ENCODE peak calls at places on chromosomes 4 and X, in seven cellular contexts. I is CD8-positive, alpha-beta memory T cell; P is activated CD4-positive, alpha-beta T cell treated with anti-CD3 and anti-CD28 coated beads, Interleukin-2, amount 10 ng/mL, durations not matched to agents 7 days and 5 days; T is iris pigment epithelial cell; O is ovary; C is H54; V is endothelial cell. G is an unnamed sample.
A peak's percentile ranks its signal among the peaks of the same experiment; 100 is the strongest.

GRCh38 chr4:22477136-22477793 is 38.6 kb downstream of the ADGRA3 start:
- DNase-seq in I (no peak), P (no peak), T (no peak), O (no peak), C (no peak), V (no peak), G (no peak)

GRCh38 chrX:110145854-110146253 is 142.9 kb downstream of the TMEM164 start:
- DNase-seq in I (no peak), P (peak; percentile 9), T (peak; percentile 45), O (no peak), C (no peak), V (peak; percentile 7), G (no peak)

GRCh38 chr4:42865572-42866189 is 26.8 kb upstream of the GRXCR1 start:
- DNase-seq in I (no peak), P (peak; percentile 65), T (peak; percentile 32), O (peak; percentile 13), C (no peak), V (peak; percentile 63), G (peak; percentile 66)

GRCh38 chr4:182139481-182139880 is 103.7 kb upstream of the TENM3 start:
- DNase-seq in I (no peak), P (no peak), T (no peak), O (no peak), C (no peak), V (no peak), G (no peak)

GRCh38 chr4:14771091-14771490 is 231.2 kb upstream of the CPEB2 start:
- DNase-seq in I (no peak), P (no peak), T (no peak), O (no peak), C (no peak), V (no peak), G (no peak)

GRCh38 chrX:150871341-150871811 is 27.1 kb downstream of the CD99L2 start:
- DNase-seq in I (no peak), P (no peak), T (no peak), O (no peak), C (no peak), V (no peak), G (no peak)

GRCh38 chrX:662126-662525 is 31.5 kb downstream of the SHOX start:
- DNase-seq in I (no peak), P (no peak), T (no peak), O (no peak), C (no peak), V (no peak), G (no peak)

GRCh38 chr4:5821665-5822358 is 71.1 kb downstream of the CRMP1 start:
- DNase-seq in I (peak; percentile 17), P (no peak), T (no peak), O (no peak), C (peak; percentile 38), V (peak; percentile 59), G (peak; percentile 11)

GRCh38 chrX:79443121-79443520 is 76.0 kb upstream of the ITM2A start:
- DNase-seq in I (no peak), P (no peak), T (no peak), O (no peak), C (no peak), V (no peak), G (no peak)

GRCh38 chr4:140675599-140676231 is 80.5 kb downstream of the TBC1D9 start:
- DNase-seq in I (no peak), P (no peak), T (peak; percentile 73), O (no peak), C (no peak), V (no peak), G (no peak)

GRCh38 chr4:70660106-70660505 is 6.2 kb downstream of the JCHAIN start:
- DNase-seq in I (no peak), P (no peak), T (no peak), O (no peak), C (no peak), V (no peak), G (no peak)

GRCh38 chr4:161564230-161564834 is 599.5 kb downstream of the FSTL5 start:
- DNase-seq in I (no peak), P (no peak), T (peak; percentile 32), O (no peak), C (no peak), V (no peak), G (no peak)

GRCh38 chrX:151860827-151861226 is 51.9 kb upstream of the MAGEA4 start:
- DNase-seq in I (no peak), P (no peak), T (no peak), O (no peak), C (no peak), V (no peak), G (no peak)

GRCh38 chrX:45824471-45824870 is 623.8 kb upstream of the DIPK2B start:
- DNase-seq in I (no peak), P (no peak), T (peak; percentile 95), O (peak; percentile 20), C (peak; percentile 10), V (peak; percentile 41), G (no peak)

GRCh38 chr4:102501176-102501634 is at the start of gene NFKB1:
- DNase-seq in I (peak; percentile 92), P (peak; percentile 82), T (peak; percentile 88), O (peak; percentile 73), C (peak; percentile 35), V (peak; percentile 59), G (peak; percentile 65)

GRCh38 chrX:80808854-80809493 is 703 bp downstream of the BRWD3 start:
- DNase-seq in I (peak; percentile 69), P (peak; percentile 27), T (peak; percentile 18), O (peak; percentile 42), C (no peak), V (peak; percentile 10), G (peak; percentile 14)

GRCh38 chr4:112895785-112896184 is 153.7 kb upstream of the ANK2 start:
- DNase-seq in I (no peak), P (no peak), T (peak; percentile 11), O (no peak), C (no peak), V (no peak), G (peak; percentile 49)

GRCh38 chrX:40809210-40809609 is 73.9 kb upstream of the MED14 start:
- DNase-seq in I (no peak), P (no peak), T (peak; percentile 31), O (no peak), C (no peak), V (no peak), G (no peak)

GRCh38 chr4:146641762-146642161 is 3.1 kb downstream of the POU4F2 start:
- DNase-seq in I (no peak), P (no peak), T (no peak), O (no peak), C (no peak), V (no peak), G (no peak)

GRCh38 chrX:84339507-84340364 is 151.7 kb upstream of the RPS6KA6 start:
- DNase-seq in I (no peak), P (no peak), T (peak; percentile 25), O (no peak), C (no peak), V (no peak), G (no peak)